ENCODE peak calls at places on chromosomes 3 and 15, in four cellular contexts. E, O, D and T are unnamed samples.

GRCh38 chr15:87623832-87624231 is 632.7 kb downstream of the NTRK3 start:
- DNase-seq in E (no peak), O (no peak), D (no peak), T (no peak)

GRCh38 chr3:111368061-111368460 is 173.9 kb upstream of the CD96 start:
- DNase-seq in E (no peak), O (no peak), D (no peak), T (no peak)

GRCh38 chr3:14319654-14320182 is 82.7 kb upstream of the SLC6A6 start:
- DNase-seq in E (no peak), O (no peak), D (no peak), T (no peak)

GRCh38 chr15:74977599-74977998 is 17.8 kb upstream of the SCAMP5 start:
- DNase-seq in E (no peak), O (no peak), D (no peak), T (no peak)

GRCh38 chr3:140186421-140186920 is 251.5 kb downstream of the CLSTN2 start:
- DNase-seq in E (peak; percentile 95), O (no peak), D (peak; percentile 96), T (no peak)

GRCh38 chr15:81338422-81339007 is 14.6 kb upstream of the STARD5 start:
- DNase-seq in E (no peak), O (no peak), D (peak; percentile 98), T (no peak)

GRCh38 chr3:16975083-16975482 is 90.3 kb downstream of the PLCL2 start:
- DNase-seq in E (no peak), O (no peak), D (no peak), T (no peak)

GRCh38 chr3:151460774-151461450 is at the start of gene IGSF10:
- DNase-seq in E (no peak), O (no peak), D (no peak), T (no peak)

GRCh38 chr3:135135445-135135844 is 340.4 kb downstream of the EPHB1 start:
- DNase-seq in E (no peak), O (no peak), D (no peak), T (no peak)

GRCh38 chr3:142894493-142894892 is 5.6 kb upstream of the PCOLCE2 start:
- DNase-seq in E (no peak), O (no peak), D (no peak), T (no peak)

GRCh38 chr15:31372635-31373091 is 46.0 kb downstream of the KLF13 start:
- DNase-seq in E (no peak), O (no peak), D (peak; percentile 13), T (no peak)

GRCh38 chr3:16134173-16134928 is 40.1 kb upstream of the GALNT15 start:
- DNase-seq in E (no peak), O (no peak), D (no peak), T (no peak)

GRCh38 chr3:152350139-152350538 is 81.4 kb downstream of the MBNL1 start:
- DNase-seq in E (no peak), O (no peak), D (no peak), T (no peak)

GRCh38 chr3:190041333-190042041 is 79.2 kb downstream of the P3H2 start:
- DNase-seq in E (no peak), O (no peak), D (no peak), T (no peak)

GRCh38 chr15:97114900-97115763 is 784.6 kb downstream of the NR2F2 start:
- DNase-seq in E (no peak), O (no peak), D (no peak), T (no peak)

GRCh38 chr3:107525101-107525953 is 2.6 kb downstream of the BBX start:
- DNase-seq in E (no peak), O (peak; percentile 54), D (no peak), T (no peak)

GRCh38 chr3:43794776-43795175 is 104.0 kb downstream of the ABHD5 start:
- DNase-seq in E (no peak), O (no peak), D (no peak), T (no peak)

GRCh38 chr15:33310481-33311311 is at the start of gene RYR3:
- DNase-seq in E (no peak), O (no peak), D (no peak), T (peak; percentile 72)

GRCh38 chr15:68232937-68233336 is 3.4 kb upstream of the CLN6 start:
- DNase-seq in E (no peak), O (no peak), D (no peak), T (peak; percentile 31)

GRCh38 chr3:64074091-64074490 is 50.8 kb upstream of the PSMD6 start:
- DNase-seq in E (no peak), O (no peak), D (no peak), T (no peak)

GRCh38 chr15:80934761-80935221 is 54.8 kb downstream of the MESD start:
- DNase-seq in E (no peak), O (no peak), D (no peak), T (no peak)

GRCh38 chr15:39597751-39598185 is 16.9 kb downstream of the THBS1 start:
- DNase-seq in E (no peak), O (no peak), D (no peak), T (no peak)

GRCh38 chr15:71612066-71612715 is 198.2 kb upstream of the NR2E3 start:
- DNase-seq in E (no peak), O (no peak), D (no peak), T (no peak)

GRCh38 chr15:99692825-99693224 is 40.4 kb downstream of the LYSMD4 start:
- DNase-seq in E (no peak), O (no peak), D (no peak), T (no peak)

GRCh38 chr3:71125729-71126128 is 457.8 kb downstream of the FOXP1 start:
- DNase-seq in E (no peak), O (no peak), D (no peak), T (no peak)

GRCh38 chr3:125349556-125350165 is 25.5 kb downstream of the ZNF148 start:
- DNase-seq in E (no peak), O (no peak), D (no peak), T (no peak)

GRCh38 chr15:100890850-100891249 is 11.2 kb downstream of the ALDH1A3 start:
- DNase-seq in E (no peak), O (no peak), D (no peak), T (no peak)

GRCh38 chr3:156180077-156180476 is 59.7 kb downstream of the KCNAB1 start:
- DNase-seq in E (no peak), O (no peak), D (peak; percentile 67), T (no peak)

GRCh38 chr15:38682861-38683260 is 118.2 kb upstream of the RASGRP1 start:
- DNase-seq in E (no peak), O (peak; percentile 27), D (no peak), T (no peak)